ENCODE peak calls at places on chromosomes 3 and 15, in eight cellular contexts. K is neuronal stem cell; L is H1; F is CD4-positive, alpha-beta memory T cell; A is GM23248; O is Caco-2; V is brain microvascular endothelial cell; P is lower lobe of right lung. U is an unnamed sample.

GRCh38 chr3:52645549-52645948 is 40.2 kb downstream of the PBRM1 start:
- DNase-seq in K (no peak), L (no peak), F (no peak), A (no peak), O (no peak), V (no peak), P (no peak), U (no peak)

GRCh38 chr3:105606052-105606451 is 239.3 kb downstream of the ALCAM start:
- DNase-seq in K (no peak), L (no peak), F (no peak), A (peak; percentile 72), O (no peak), V (peak; percentile 13), P (no peak), U (no peak)

GRCh38 chr15:100704281-100705055 is 102.1 kb downstream of the ASB7 start:
- DNase-seq in K (no peak), L (no peak), F (no peak), A (peak; percentile 97), O (no peak), V (peak; percentile 77), P (no peak), U (no peak)

GRCh38 chr3:168168743-168169142 is 73.0 kb upstream of the GOLIM4 start:
- DNase-seq in K (no peak), L (no peak), F (no peak), A (no peak), O (no peak), V (no peak), P (no peak), U (no peak)

GRCh38 chr3:146166450-146167222 is 5.7 kb upstream of the PLOD2 start:
- DNase-seq in K (no peak), L (no peak), F (no peak), A (peak; percentile 96), O (no peak), V (peak; percentile 72), P (no peak), U (no peak)

GRCh38 chr15:101028321-101028720 is 109.2 kb downstream of the LRRK1 start:
- DNase-seq in K (no peak), L (no peak), F (no peak), A (no peak), O (no peak), V (no peak), P (no peak), U (no peak)

GRCh38 chr3:69081583-69082262 is 1.6 kb upstream of the UBA3 start:
- DNase-seq in K (no peak), L (no peak), F (no peak), A (no peak), O (no peak), V (peak; percentile 73), P (no peak), U (no peak)

GRCh38 chr3:194300392-194300758 is 50.8 kb downstream of the CPN2 start:
- DNase-seq in K (no peak), L (peak; percentile 64), F (no peak), A (peak; percentile 79), O (peak; percentile 76), V (no peak), P (peak; percentile 62), U (no peak)

GRCh38 chr3:155026999-155027591 is 53.0 kb upstream of the MME start:
- DNase-seq in K (no peak), L (no peak), F (no peak), A (peak; percentile 67), O (no peak), V (peak; percentile 4), P (no peak), U (no peak)

GRCh38 chr3:107432013-107432515 is 54.8 kb downstream of the CCDC54 start:
- DNase-seq in K (no peak), L (no peak), F (no peak), A (peak; percentile 63), O (no peak), V (no peak), P (no peak), U (no peak)

GRCh38 chr3:159987291-159987711 is 1.3 kb upstream of the IL12A start:
- DNase-seq in K (no peak), L (no peak), F (no peak), A (peak; percentile 86), O (no peak), V (peak; percentile 36), P (no peak), U (no peak)

GRCh38 chr3:195896361-195897080 is 11.8 kb downstream of the TNK2 start:
- DNase-seq in K (no peak), L (no peak), F (no peak), A (peak; percentile 92), O (no peak), V (peak; percentile 63), P (no peak), U (no peak)

DNA sequence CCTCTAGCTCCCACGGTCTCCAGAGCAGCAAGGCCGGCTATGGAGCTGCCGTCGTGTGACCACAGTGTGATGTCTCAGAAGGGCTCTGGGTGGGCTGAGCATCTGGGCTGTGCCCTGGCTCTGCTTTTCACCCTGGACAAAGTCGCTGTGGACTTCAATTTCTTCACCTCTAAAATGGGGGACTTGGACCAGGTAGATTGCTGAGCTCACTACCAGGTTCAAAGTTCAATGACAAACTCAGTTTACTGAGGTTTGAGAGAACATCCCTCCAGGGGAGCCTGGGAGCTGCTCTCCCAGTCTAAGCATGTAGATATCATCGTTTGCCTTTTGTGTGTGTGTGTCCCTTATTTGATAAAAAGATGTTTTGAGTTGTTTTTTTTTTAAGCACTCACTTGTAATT is 25.1 kb downstream of the RLBP1 start:
- DNase-seq in K (no peak), L (no peak), F (no peak), A (no peak), O (no peak), V (no peak), P (no peak), U (no peak)
- H3K36me3 ChIP-seq in K (peaks cover 3% of the 10 kb centered on the region), L (peaks cover 2% of the 10 kb centered on the region), F (peaks cover 51% of the 10 kb centered on the region), A (no peaks in the 10 kb centered on the region), O (peaks cover 1% of the 10 kb centered on the region), V (peaks cover 39% of the 10 kb centered on the region), P (peaks cover 96% of the 10 kb centered on the region), U (no peaks in the 10 kb centered on the region)

DNA sequence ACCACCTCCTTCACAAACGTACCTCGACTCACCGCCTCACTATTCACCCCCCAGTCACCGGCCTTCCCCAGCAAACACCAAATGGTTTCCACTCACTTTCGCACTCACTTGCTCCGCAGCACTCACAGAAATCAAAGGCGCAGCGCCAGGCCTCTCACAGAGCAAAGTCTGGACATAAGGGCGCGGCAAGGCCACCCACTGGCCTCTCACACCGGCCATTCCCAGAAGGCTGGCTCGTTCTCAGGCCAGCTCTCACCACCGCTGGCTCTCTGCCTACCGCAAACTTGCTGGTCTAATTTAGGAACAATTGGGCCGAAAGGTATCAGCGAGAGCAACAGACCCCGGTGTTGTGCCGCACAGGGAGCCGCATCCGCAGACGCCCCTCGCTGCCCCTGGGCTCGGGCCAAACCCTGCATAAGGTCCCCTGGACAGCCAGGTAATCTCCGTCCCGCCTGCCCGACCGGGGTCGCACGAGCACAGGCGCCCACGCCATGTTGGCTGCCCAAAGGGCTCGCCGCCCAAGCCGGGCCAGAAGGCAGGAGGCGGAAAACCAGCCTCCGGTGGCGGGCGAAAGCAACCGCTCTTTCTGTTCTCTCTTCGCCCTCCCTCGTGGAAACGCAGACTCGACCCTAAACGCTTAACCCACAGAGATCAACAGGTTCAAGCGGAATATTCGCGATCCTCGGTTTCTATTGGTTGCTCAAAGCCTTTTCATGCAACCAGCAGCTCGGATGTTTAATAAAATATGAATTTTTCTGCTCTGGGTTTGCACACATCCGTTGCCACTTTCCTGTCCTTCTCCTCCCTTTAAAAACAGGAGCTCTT is 2.9 kb downstream of the SHOX2 start:
- DNase-seq in K (no peak), L (no peak), F (no peak), A (peak; percentile 81), O (no peak), V (no peak), P (peak; percentile 37), U (no peak)
- H3K4me3 ChIP-seq in K (no peak overlapping the region), L (peak overlapping the region; percentile 26), F (no peak overlapping the region), A (peak overlapping the region; percentile 94), O (no peak overlapping the region), V (peak overlapping the region; percentile 20), P (peak overlapping the region; percentile 30), U (peak overlapping the region; percentile 31)

DNA sequence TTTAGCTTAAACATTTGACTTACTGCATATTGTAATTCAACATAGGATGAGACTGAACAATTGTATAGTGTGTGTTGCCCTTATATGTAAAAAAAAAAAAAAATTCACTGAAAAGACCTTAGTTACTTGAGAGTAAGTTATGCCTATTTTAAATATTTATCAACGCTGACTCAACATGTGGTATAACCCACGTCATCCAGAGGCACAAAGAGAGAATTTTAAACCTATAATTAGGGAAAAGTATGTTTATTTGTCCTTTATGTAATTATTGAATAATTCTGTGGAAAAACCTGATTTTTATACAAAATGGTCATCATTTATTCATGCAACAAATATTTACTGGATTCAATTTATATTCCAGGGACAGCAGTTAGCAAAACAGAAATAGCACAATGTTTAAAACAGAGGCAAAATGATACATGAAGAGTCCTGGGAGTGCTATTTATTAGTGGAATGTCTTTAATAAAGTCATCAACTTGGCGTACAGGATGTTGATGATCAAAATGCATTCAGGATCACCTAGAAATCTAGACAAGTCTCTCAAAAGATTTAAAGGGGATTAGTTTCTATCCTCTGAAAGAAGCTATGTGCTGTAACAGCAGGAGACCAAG is 223.7 kb downstream of the PCCB start:
- DNase-seq in K (no peak), L (no peak), F (no peak), A (peak; percentile 71), O (no peak), V (peak; percentile 10), P (no peak), U (no peak)
- H3K36me3 ChIP-seq in K (peaks cover 2% of the 10 kb centered on the region), L (no peaks in the 10 kb centered on the region), F (no peaks in the 10 kb centered on the region), A (no peaks in the 10 kb centered on the region), O (peaks cover 4% of the 10 kb centered on the region), V (no peaks in the 10 kb centered on the region), P (peaks cover 43% of the 10 kb centered on the region), U (no peaks in the 10 kb centered on the region)

GRCh38 chr3:48467473-48468267 is 21.1 kb downstream of the ATRIP start:
- DNase-seq in K (no peak), L (no peak), F (no peak), A (no peak), O (no peak), V (no peak), P (no peak), U (no peak)

GRCh38 chr3:48466386-48467109 is 20.0 kb downstream of the ATRIP start:
- DNase-seq in K (no peak), L (no peak), F (no peak), A (peak; percentile 42), O (no peak), V (no peak), P (peak; percentile 59), U (no peak)

GRCh38 chr3:48468329-48468731 is 21.8 kb downstream of the ATRIP start:
- DNase-seq in K (no peak), L (no peak), F (no peak), A (no peak), O (no peak), V (no peak), P (no peak), U (no peak)

GRCh38 chr3:48465531-48466378 is 19.2 kb downstream of the ATRIP start:
- DNase-seq in K (peak; percentile 97), L (peak; percentile 94), F (peak; percentile 78), A (peak; percentile 100), O (peak; percentile 97), V (peak; percentile 100), P (peak; percentile 98), U (peak; percentile 95)

DNA sequence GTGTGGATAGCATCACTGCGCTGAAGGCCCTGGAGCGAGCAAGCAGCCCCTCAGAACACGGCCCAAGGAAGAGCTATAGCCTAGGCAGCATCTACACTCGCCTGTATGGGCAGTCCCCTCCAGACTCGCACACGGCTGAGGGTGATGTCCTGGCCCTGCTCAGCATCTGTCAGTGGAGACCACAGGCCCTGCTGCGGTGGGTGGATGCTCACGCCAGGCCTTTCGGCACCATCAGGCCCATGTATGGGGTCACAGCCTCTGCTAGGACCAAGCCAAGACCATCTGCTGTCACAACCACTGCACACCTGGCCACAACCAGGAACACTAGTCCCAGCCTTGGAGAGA is 20.5 kb downstream of the ATRIP start:
- DNase-seq in K (no peak), L (no peak), F (no peak), A (no peak), O (no peak), V (no peak), P (no peak), U (no peak)
- H3K4me3 ChIP-seq in K (no peak overlapping the region), L (no peak overlapping the region), F (peak overlapping the region; percentile 94), A (peak overlapping the region; percentile 73), O (no peak overlapping the region), V (peak overlapping the region; percentile 59), P (peak overlapping the region; percentile 62), U (no peak overlapping the region)